ENCODE peak calls at places on chromosomes 5 and 9, in eight cellular contexts. One of them, this sample, is unnamed.

GRCh38 chr9:86097510-86098224 is 1.7 kb downstream of the GOLM1 start:
- DNase-seq in choroid plexus epithelial cell: no peak
- DNase-seq in foreskin fibroblast: no peak
- DNase-seq in BE2C: no peak
- DNase-seq in dorsolateral prefrontal cortex: no peak
- DNase-seq in HCT116: no peak
- DNase-seq in lower leg skin: no peak
- DNase-seq in heart left ventricle: no peak
- DNase-seq in this sample: no peak

GRCh38 chr5:54081415-54081814 is 229.0 kb downstream of the ARL15 start:
- DNase-seq in choroid plexus epithelial cell: no peak
- DNase-seq in foreskin fibroblast: no peak
- DNase-seq in BE2C: no peak
- DNase-seq in dorsolateral prefrontal cortex: no peak
- DNase-seq in HCT116: no peak
- DNase-seq in lower leg skin: no peak
- DNase-seq in heart left ventricle: no peak
- DNase-seq in this sample: no peak

GRCh38 chr5:174195517-174195916 is 150.0 kb downstream of the NSG2 start:
- DNase-seq in choroid plexus epithelial cell: no peak
- DNase-seq in foreskin fibroblast: no peak
- DNase-seq in BE2C: peak; percentile 30
- DNase-seq in dorsolateral prefrontal cortex: no peak
- DNase-seq in HCT116: no peak
- DNase-seq in lower leg skin: no peak
- DNase-seq in heart left ventricle: no peak
- DNase-seq in this sample: no peak

GRCh38 chr5:149206524-149207141 is 65.0 kb upstream of the AFAP1L1 start:
- DNase-seq in choroid plexus epithelial cell: peak; percentile 58
- DNase-seq in foreskin fibroblast: no peak
- DNase-seq in BE2C: no peak
- DNase-seq in dorsolateral prefrontal cortex: no peak
- DNase-seq in HCT116: no peak
- DNase-seq in lower leg skin: no peak
- DNase-seq in heart left ventricle: no peak
- DNase-seq in this sample: no peak

GRCh38 chr5:124628721-124629596 is 117.5 kb downstream of the ZNF608 start:
- DNase-seq in choroid plexus epithelial cell: peak; percentile 98
- DNase-seq in foreskin fibroblast: peak; percentile 99
- DNase-seq in BE2C: peak; percentile 88
- DNase-seq in dorsolateral prefrontal cortex: no peak
- DNase-seq in HCT116: peak; percentile 89
- DNase-seq in lower leg skin: peak; percentile 52
- DNase-seq in heart left ventricle: no peak
- DNase-seq in this sample: peak; percentile 86

GRCh38 chr5:15683332-15683731 is 183.4 kb downstream of the FBXL7 start:
- DNase-seq in choroid plexus epithelial cell: peak; percentile 44
- DNase-seq in foreskin fibroblast: no peak
- DNase-seq in BE2C: peak; percentile 58
- DNase-seq in dorsolateral prefrontal cortex: no peak
- DNase-seq in HCT116: no peak
- DNase-seq in lower leg skin: no peak
- DNase-seq in heart left ventricle: peak; percentile 38
- DNase-seq in this sample: no peak

GRCh38 chr5:120866997-120867396 is 402.9 kb downstream of the PRR16 start:
- DNase-seq in choroid plexus epithelial cell: no peak
- DNase-seq in foreskin fibroblast: no peak
- DNase-seq in BE2C: no peak
- DNase-seq in dorsolateral prefrontal cortex: no peak
- DNase-seq in HCT116: no peak
- DNase-seq in lower leg skin: no peak
- DNase-seq in heart left ventricle: no peak
- DNase-seq in this sample: no peak

GRCh38 chr9:132978451-132979087 is at the start of gene GFI1B:
- DNase-seq in choroid plexus epithelial cell: no peak
- DNase-seq in foreskin fibroblast: no peak
- DNase-seq in BE2C: no peak
- DNase-seq in dorsolateral prefrontal cortex: no peak
- DNase-seq in HCT116: no peak
- DNase-seq in lower leg skin: no peak
- DNase-seq in heart left ventricle: no peak
- DNase-seq in this sample: no peak

GRCh38 chr5:135120951-135121350 is 86.9 kb upstream of the PITX1 start:
- DNase-seq in choroid plexus epithelial cell: no peak
- DNase-seq in foreskin fibroblast: no peak
- DNase-seq in BE2C: no peak
- DNase-seq in dorsolateral prefrontal cortex: no peak
- DNase-seq in HCT116: no peak
- DNase-seq in lower leg skin: no peak
- DNase-seq in heart left ventricle: no peak
- DNase-seq in this sample: no peak

GRCh38 chr5:150766265-150766664 is 7.4 kb upstream of the DCTN4 start:
- DNase-seq in choroid plexus epithelial cell: no peak
- DNase-seq in foreskin fibroblast: no peak
- DNase-seq in BE2C: no peak
- DNase-seq in dorsolateral prefrontal cortex: no peak
- DNase-seq in HCT116: no peak
- DNase-seq in lower leg skin: no peak
- DNase-seq in heart left ventricle: no peak
- DNase-seq in this sample: no peak

GRCh38 chr5:72383280-72384205 is 63.4 kb downstream of the PTCD2 start:
- DNase-seq in choroid plexus epithelial cell: peak; percentile 83
- DNase-seq in foreskin fibroblast: peak; percentile 83
- DNase-seq in BE2C: no peak
- DNase-seq in dorsolateral prefrontal cortex: no peak
- DNase-seq in HCT116: no peak
- DNase-seq in lower leg skin: no peak
- DNase-seq in heart left ventricle: no peak
- DNase-seq in this sample: no peak

GRCh38 chr5:28710360-28710759 is 1672.0 kb upstream of the CDH9 start:
- DNase-seq in choroid plexus epithelial cell: no peak
- DNase-seq in foreskin fibroblast: no peak
- DNase-seq in BE2C: peak; percentile 11
- DNase-seq in dorsolateral prefrontal cortex: no peak
- DNase-seq in HCT116: no peak
- DNase-seq in lower leg skin: no peak
- DNase-seq in heart left ventricle: no peak
- DNase-seq in this sample: no peak

GRCh38 chr9:38355115-38355514 is 37.4 kb upstream of the ALDH1B1 start:
- DNase-seq in choroid plexus epithelial cell: no peak
- DNase-seq in foreskin fibroblast: no peak
- DNase-seq in BE2C: no peak
- DNase-seq in dorsolateral prefrontal cortex: no peak
- DNase-seq in HCT116: no peak
- DNase-seq in lower leg skin: no peak
- DNase-seq in heart left ventricle: no peak
- DNase-seq in this sample: no peak

GRCh38 chr9:127844821-127845359 is 9.6 kb downstream of the ENG start:
- DNase-seq in choroid plexus epithelial cell: peak; percentile 61
- DNase-seq in foreskin fibroblast: no peak
- DNase-seq in BE2C: no peak
- DNase-seq in dorsolateral prefrontal cortex: no peak
- DNase-seq in HCT116: no peak
- DNase-seq in lower leg skin: no peak
- DNase-seq in heart left ventricle: peak; percentile 80
- DNase-seq in this sample: no peak

DNA sequence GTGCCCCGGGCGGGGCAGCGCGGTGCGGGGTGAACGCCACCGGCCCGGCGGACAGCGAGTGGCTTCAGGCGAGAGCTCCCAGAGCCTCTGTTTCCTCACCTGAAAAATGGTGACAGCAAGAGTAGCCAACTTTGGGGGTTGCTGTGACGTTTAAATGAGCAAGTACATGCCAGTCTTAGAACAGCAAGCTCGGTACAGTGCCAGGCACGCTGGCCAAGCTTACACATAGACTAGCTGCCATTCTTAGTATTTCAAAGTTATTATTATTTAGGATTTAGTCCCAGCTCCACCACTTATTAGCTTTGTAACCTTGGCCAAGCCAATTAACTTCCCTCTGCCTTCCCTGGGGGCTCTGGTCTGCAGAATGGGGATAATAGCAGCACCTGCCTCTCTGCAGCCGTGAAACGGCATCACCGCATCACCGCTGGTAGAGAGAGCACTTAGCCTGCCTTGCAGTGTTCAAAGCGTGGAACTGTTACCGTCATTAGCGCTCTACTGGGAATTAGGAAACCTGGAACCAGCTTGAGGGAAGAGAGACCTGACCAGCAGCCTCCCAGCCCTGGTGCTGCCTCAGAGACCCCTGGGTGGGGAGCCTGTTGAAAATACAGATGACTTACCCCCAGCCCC is at the start of gene C9orf50:
- DNase-seq in choroid plexus epithelial cell: no peak
- DNase-seq in foreskin fibroblast: peak; percentile 39
- DNase-seq in BE2C: no peak
- DNase-seq in dorsolateral prefrontal cortex: no peak
- DNase-seq in HCT116: no peak
- DNase-seq in lower leg skin: no peak
- DNase-seq in heart left ventricle: no peak
- DNase-seq in this sample: no peak
- H3K4me3 ChIP-seq in choroid plexus epithelial cell: peak within 1 kb of the TSS; percentile 57
- H3K4me3 ChIP-seq in foreskin fibroblast: peak within 1 kb of the TSS; percentile 47
- H3K4me3 ChIP-seq in BE2C: peak within 1 kb of the TSS; percentile 59
- H3K4me3 ChIP-seq in dorsolateral prefrontal cortex: peak within 1 kb of the TSS; percentile 58
- H3K4me3 ChIP-seq in HCT116: no peak within 1 kb of the TSS
- H3K4me3 ChIP-seq in lower leg skin: peak within 1 kb of the TSS; percentile 16
- H3K4me3 ChIP-seq in heart left ventricle: peak within 1 kb of the TSS; percentile 60
- H3K4me3 ChIP-seq in this sample: peak within 1 kb of the TSS; percentile 46

GRCh38 chr5:34684980-34685352 is 28.8 kb downstream of the RAI14 start:
- DNase-seq in choroid plexus epithelial cell: no peak
- DNase-seq in foreskin fibroblast: no peak
- DNase-seq in BE2C: no peak
- DNase-seq in dorsolateral prefrontal cortex: no peak
- DNase-seq in HCT116: no peak
- DNase-seq in lower leg skin: no peak
- DNase-seq in heart left ventricle: no peak
- DNase-seq in this sample: no peak

GRCh38 chr5:34686762-34687268 is 30.7 kb downstream of the RAI14 start:
- DNase-seq in choroid plexus epithelial cell: peak; percentile 100
- DNase-seq in foreskin fibroblast: peak; percentile 64
- DNase-seq in BE2C: no peak
- DNase-seq in dorsolateral prefrontal cortex: no peak
- DNase-seq in HCT116: peak; percentile 94
- DNase-seq in lower leg skin: peak; percentile 64
- DNase-seq in heart left ventricle: peak; percentile 70
- DNase-seq in this sample: peak; percentile 90

GRCh38 chr5:34685485-34686197 is 29.5 kb downstream of the RAI14 start:
- DNase-seq in choroid plexus epithelial cell: peak; percentile 77
- DNase-seq in foreskin fibroblast: peak; percentile 72
- DNase-seq in BE2C: no peak
- DNase-seq in dorsolateral prefrontal cortex: no peak
- DNase-seq in HCT116: no peak
- DNase-seq in lower leg skin: no peak
- DNase-seq in heart left ventricle: no peak
- DNase-seq in this sample: no peak

GRCh38 chr5:34688015-34688800 is 32.1 kb downstream of the RAI14 start:
- DNase-seq in choroid plexus epithelial cell: no peak
- DNase-seq in foreskin fibroblast: no peak
- DNase-seq in BE2C: no peak
- DNase-seq in dorsolateral prefrontal cortex: no peak
- DNase-seq in HCT116: no peak
- DNase-seq in lower leg skin: no peak
- DNase-seq in heart left ventricle: no peak
- DNase-seq in this sample: no peak

DNA sequence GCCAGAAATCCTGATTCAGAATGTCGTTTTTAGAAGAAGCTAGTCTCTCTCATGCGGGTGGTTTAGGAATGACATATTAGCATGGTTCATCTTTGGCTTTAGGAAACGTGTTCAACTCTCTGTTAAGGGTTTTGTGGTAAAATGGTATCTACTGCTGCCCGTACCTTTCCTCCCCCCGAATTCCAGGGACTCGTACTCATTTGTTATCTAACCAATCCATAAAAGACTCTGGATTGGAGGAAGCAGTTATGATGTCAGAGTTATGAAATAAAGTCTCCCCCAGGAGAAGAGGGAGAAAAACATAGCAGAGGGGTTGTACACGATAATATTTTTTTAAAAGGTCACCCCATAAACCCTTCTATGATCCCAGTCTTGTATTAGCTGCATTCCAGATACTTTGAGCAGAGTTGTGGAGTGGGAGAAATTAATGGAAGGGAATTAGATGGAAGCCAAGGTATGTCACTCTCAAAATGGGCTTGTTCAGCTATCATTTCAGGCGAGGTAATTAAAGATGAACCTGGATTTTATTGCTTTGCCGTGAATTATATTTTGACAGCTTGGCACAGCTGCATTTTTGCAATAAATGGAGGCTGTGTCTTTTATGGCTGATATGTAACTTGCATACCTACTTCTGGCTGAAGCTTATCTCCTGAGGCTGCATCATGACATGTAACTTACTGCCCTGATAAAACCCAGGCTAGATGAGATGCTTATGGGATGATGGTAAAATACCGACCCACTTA is 31.3 kb downstream of the RAI14 start:
- DNase-seq in choroid plexus epithelial cell: peak; percentile 90
- DNase-seq in foreskin fibroblast: no peak
- DNase-seq in BE2C: no peak
- DNase-seq in dorsolateral prefrontal cortex: no peak
- DNase-seq in HCT116: peak; percentile 28
- DNase-seq in lower leg skin: no peak
- DNase-seq in heart left ventricle: no peak
- DNase-seq in this sample: peak; percentile 74
- TF ChIP-seq CTCF in choroid plexus epithelial cell: no peak
- TF ChIP-seq CTCF in foreskin fibroblast: no peak
- TF ChIP-seq CTCF in BE2C: no peak
- TF ChIP-seq CTCF in dorsolateral prefrontal cortex: no peak
- TF ChIP-seq CTCF in HCT116: no peak
- TF ChIP-seq CTCF in lower leg skin: no peak
- TF ChIP-seq CTCF in heart left ventricle: no peak
- TF ChIP-seq CTCF in this sample: no peak

GRCh38 chr5:172640139-172640538 is 924 bp upstream of the NEURL1B start:
- DNase-seq in choroid plexus epithelial cell: no peak
- DNase-seq in foreskin fibroblast: no peak
- DNase-seq in BE2C: no peak
- DNase-seq in dorsolateral prefrontal cortex: no peak
- DNase-seq in HCT116: no peak
- DNase-seq in lower leg skin: no peak
- DNase-seq in heart left ventricle: no peak
- DNase-seq in this sample: no peak
- H3K4me3 ChIP-seq in choroid plexus epithelial cell: no peak overlapping the region
- H3K4me3 ChIP-seq in foreskin fibroblast: peak overlapping the region; percentile 67
- H3K4me3 ChIP-seq in BE2C: peak overlapping the region; percentile 63
- H3K4me3 ChIP-seq in dorsolateral prefrontal cortex: no peak overlapping the region
- H3K4me3 ChIP-seq in HCT116: peak overlapping the region; percentile 48
- H3K4me3 ChIP-seq in lower leg skin: no peak overlapping the region
- H3K4me3 ChIP-seq in heart left ventricle: peak overlapping the region; percentile 87
- H3K4me3 ChIP-seq in this sample: no peak overlapping the region

GRCh38 chr9:125604189-125604588 is 102.8 kb downstream of the MAPKAP1 start:
- DNase-seq in choroid plexus epithelial cell: no peak
- DNase-seq in foreskin fibroblast: no peak
- DNase-seq in BE2C: no peak
- DNase-seq in dorsolateral prefrontal cortex: no peak
- DNase-seq in HCT116: no peak
- DNase-seq in lower leg skin: no peak
- DNase-seq in heart left ventricle: no peak
- DNase-seq in this sample: no peak

GRCh38 chr9:125603478-125604021 is 103.5 kb downstream of the MAPKAP1 start:
- DNase-seq in choroid plexus epithelial cell: no peak
- DNase-seq in foreskin fibroblast: no peak
- DNase-seq in BE2C: peak; percentile 38
- DNase-seq in dorsolateral prefrontal cortex: no peak
- DNase-seq in HCT116: no peak
- DNase-seq in lower leg skin: no peak
- DNase-seq in heart left ventricle: no peak
- DNase-seq in this sample: no peak

GRCh38 chr9:125600194-125600593 is 106.8 kb downstream of the MAPKAP1 start:
- DNase-seq in choroid plexus epithelial cell: peak; percentile 8
- DNase-seq in foreskin fibroblast: peak; percentile 9
- DNase-seq in BE2C: no peak
- DNase-seq in dorsolateral prefrontal cortex: no peak
- DNase-seq in HCT116: no peak
- DNase-seq in lower leg skin: no peak
- DNase-seq in heart left ventricle: no peak
- DNase-seq in this sample: no peak

GRCh38 chr9:125601986-125602385 is 105.0 kb downstream of the MAPKAP1 start:
- DNase-seq in choroid plexus epithelial cell: no peak
- DNase-seq in foreskin fibroblast: no peak
- DNase-seq in BE2C: no peak
- DNase-seq in dorsolateral prefrontal cortex: no peak
- DNase-seq in HCT116: no peak
- DNase-seq in lower leg skin: no peak
- DNase-seq in heart left ventricle: no peak
- DNase-seq in this sample: no peak
- TF ChIP-seq CTCF in choroid plexus epithelial cell: peak; percentile 20
- TF ChIP-seq CTCF in foreskin fibroblast: no peak
- TF ChIP-seq CTCF in BE2C: peak; percentile 31
- TF ChIP-seq CTCF in dorsolateral prefrontal cortex: no peak
- TF ChIP-seq CTCF in HCT116: peak; percentile 30
- TF ChIP-seq CTCF in lower leg skin: no peak
- TF ChIP-seq CTCF in heart left ventricle: no peak
- TF ChIP-seq CTCF in this sample: peak; percentile 21

This sample was measured in AG09309.